ENCODE peak calls at places on chromosome 17, in four cellular contexts. D is HTR-8/SVneo; E is stimulated activated CD4-positive, alpha-beta T cell treated with anti-CD3 and anti-CD28 coated beads, TNF-alpha, amount 100 ng/mL, for 48 hours; F is skeletal muscle cell. L is an unnamed sample.

GRCh38 chr17:3557768-3558583 is at the start of gene TRPV3:
- DNase-seq in F (no peak), D (no peak), E (peak), L (no peak)

GRCh38 chr17:28982191-28982793 is 23.5 kb downstream of the SEZ6 start:
- DNase-seq in F (no peak), E (peak), D (no peak), L (no peak)

GRCh38 chr17:45782889-45783592 is 1.1 kb upstream of the CRHR1 start:
- DNase-seq in D (peak), F (no peak), E (peak), L (no peak)

GRCh38 chr17:70225272-70225671 is 55.9 kb downstream of the KCNJ2 start:
- DNase-seq in E (no peak), F (no peak), D (no peak), L (no peak)

GRCh38 chr17:74150428-74151025 is 53.0 kb upstream of the RPL38 start:
- DNase-seq in F (no peak), D (no peak), E (no peak), L (no peak)

GRCh38 chr17:44780161-44780560 is 21.4 kb downstream of the ADAM11 start:
- DNase-seq in F (no peak), E (no peak), D (no peak), L (no peak)

GRCh38 chr17:13541032-13541480 is 60.7 kb downstream of the HS3ST3A1 start:
- DNase-seq in D (peak), E (no peak), F (peak), L (peak)

GRCh38 chr17:48546187-48546923 is 1.4 kb upstream of the HOXB2 start:
- DNase-seq in E (no peak), D (no peak), F (no peak), L (no peak)

GRCh38 chr17:78345172-78345571 is 14.7 kb downstream of the SOCS3 start:
- DNase-seq in D (no peak), F (no peak), E (no peak), L (no peak)

GRCh38 chr17:48748728-48749566 is 20.4 kb upstream of the HOXB13 start:
- DNase-seq in E (no peak), D (no peak), F (no peak), L (no peak)

GRCh38 chr17:10698116-10698818 is 873 bp downstream of the ADPRM start:
- DNase-seq in D (no peak), E (no peak), F (no peak), L (no peak)

GRCh38 chr17:21302711-21303425 is 18.4 kb downstream of the MAP2K3 start:
- DNase-seq in F (no peak), D (no peak), E (no peak), L (no peak)

GRCh38 chr17:82237083-82237745 is 8.4 kb downstream of the SLC16A3 start:
- DNase-seq in F (no peak), D (no peak), E (no peak), L (no peak)

GRCh38 chr17:71398706-71399620 is 721.9 kb upstream of the SOX9 start:
- DNase-seq in E (no peak), F (no peak), D (no peak), L (no peak)

GRCh38 chr17:64001763-64002529 is 3.8 kb downstream of the PRR29 start:
- DNase-seq in F (peak), E (no peak), D (no peak), L (no peak)